ENCODE peak calls at places on chromosomes 16 and 17, in ten cellular contexts. One of them, this sample, is unnamed.
A peak's percentile ranks its signal among the peaks of the same experiment; 100 is the strongest.

GRCh38 chr16:78761427-78761826 is 662.0 kb downstream of the WWOX start:
- DNase-seq in activated effector memory CD4-positive, alpha-beta T cell treated with anti-CD3 and anti-CD28 coated beads, Interleukin-2, amount 50 U/mL, for 16 hours: no peak
- DNase-seq in amygdala: no peak
- DNase-seq in amniotic stem cell: no peak
- DNase-seq in NAMALWA: no peak
- DNase-seq in effector CD4-positive, alpha-beta T cell: no peak
- DNase-seq in smooth muscle cell of the brain vasculature: no peak
- DNase-seq in T follicular helper cell: no peak
- DNase-seq in aorta: no peak
- DNase-seq in psoas muscle: no peak
- DNase-seq in this sample: no peak

GRCh38 chr16:69243479-69243878 is 56.5 kb downstream of the SNTB2 start:
- DNase-seq in activated effector memory CD4-positive, alpha-beta T cell treated with anti-CD3 and anti-CD28 coated beads, Interleukin-2, amount 50 U/mL, for 16 hours: no peak
- DNase-seq in amygdala: no peak
- DNase-seq in amniotic stem cell: no peak
- DNase-seq in NAMALWA: no peak
- DNase-seq in effector CD4-positive, alpha-beta T cell: no peak
- DNase-seq in smooth muscle cell of the brain vasculature: peak; percentile 65
- DNase-seq in T follicular helper cell: no peak
- DNase-seq in aorta: no peak
- DNase-seq in psoas muscle: no peak
- DNase-seq in this sample: no peak

GRCh38 chr16:74570412-74571301 is 36.3 kb downstream of the GLG1 start:
- DNase-seq in activated effector memory CD4-positive, alpha-beta T cell treated with anti-CD3 and anti-CD28 coated beads, Interleukin-2, amount 50 U/mL, for 16 hours: no peak
- DNase-seq in amygdala: no peak
- DNase-seq in amniotic stem cell: no peak
- DNase-seq in NAMALWA: no peak
- DNase-seq in effector CD4-positive, alpha-beta T cell: no peak
- DNase-seq in smooth muscle cell of the brain vasculature: no peak
- DNase-seq in T follicular helper cell: no peak
- DNase-seq in aorta: no peak
- DNase-seq in psoas muscle: no peak
- DNase-seq in this sample: no peak

GRCh38 chr17:50311483-50311882 is 34.4 kb upstream of the XYLT2 start:
- DNase-seq in activated effector memory CD4-positive, alpha-beta T cell treated with anti-CD3 and anti-CD28 coated beads, Interleukin-2, amount 50 U/mL, for 16 hours: no peak
- DNase-seq in amygdala: no peak
- DNase-seq in amniotic stem cell: no peak
- DNase-seq in NAMALWA: no peak
- DNase-seq in effector CD4-positive, alpha-beta T cell: no peak
- DNase-seq in smooth muscle cell of the brain vasculature: no peak
- DNase-seq in T follicular helper cell: no peak
- DNase-seq in aorta: no peak
- DNase-seq in psoas muscle: no peak
- DNase-seq in this sample: no peak

GRCh38 chr17:60301644-60302043 is 90.3 kb downstream of the USP32 start:
- DNase-seq in activated effector memory CD4-positive, alpha-beta T cell treated with anti-CD3 and anti-CD28 coated beads, Interleukin-2, amount 50 U/mL, for 16 hours: no peak
- DNase-seq in amygdala: no peak
- DNase-seq in amniotic stem cell: no peak
- DNase-seq in NAMALWA: no peak
- DNase-seq in effector CD4-positive, alpha-beta T cell: no peak
- DNase-seq in smooth muscle cell of the brain vasculature: no peak
- DNase-seq in T follicular helper cell: no peak
- DNase-seq in aorta: no peak
- DNase-seq in psoas muscle: no peak
- DNase-seq in this sample: no peak

GRCh38 chr16:85840395-85840794 is 40.9 kb downstream of the COX4I1 start:
- DNase-seq in activated effector memory CD4-positive, alpha-beta T cell treated with anti-CD3 and anti-CD28 coated beads, Interleukin-2, amount 50 U/mL, for 16 hours: no peak
- DNase-seq in amygdala: no peak
- DNase-seq in amniotic stem cell: no peak
- DNase-seq in NAMALWA: no peak
- DNase-seq in effector CD4-positive, alpha-beta T cell: no peak
- DNase-seq in smooth muscle cell of the brain vasculature: no peak
- DNase-seq in T follicular helper cell: no peak
- DNase-seq in aorta: peak; percentile 15
- DNase-seq in psoas muscle: no peak
- DNase-seq in this sample: no peak

GRCh38 chr17:12959441-12959840 is 58.4 kb downstream of the ELAC2 start:
- DNase-seq in activated effector memory CD4-positive, alpha-beta T cell treated with anti-CD3 and anti-CD28 coated beads, Interleukin-2, amount 50 U/mL, for 16 hours: no peak
- DNase-seq in amygdala: no peak
- DNase-seq in amniotic stem cell: no peak
- DNase-seq in NAMALWA: no peak
- DNase-seq in effector CD4-positive, alpha-beta T cell: no peak
- DNase-seq in smooth muscle cell of the brain vasculature: no peak
- DNase-seq in T follicular helper cell: no peak
- DNase-seq in aorta: no peak
- DNase-seq in psoas muscle: no peak
- DNase-seq in this sample: no peak

GRCh38 chr17:44979426-44980273 is 11.5 kb upstream of the C1QL1 start:
- DNase-seq in activated effector memory CD4-positive, alpha-beta T cell treated with anti-CD3 and anti-CD28 coated beads, Interleukin-2, amount 50 U/mL, for 16 hours: no peak
- DNase-seq in amygdala: no peak
- DNase-seq in amniotic stem cell: no peak
- DNase-seq in NAMALWA: no peak
- DNase-seq in effector CD4-positive, alpha-beta T cell: no peak
- DNase-seq in smooth muscle cell of the brain vasculature: no peak
- DNase-seq in T follicular helper cell: no peak
- DNase-seq in aorta: no peak
- DNase-seq in psoas muscle: no peak
- DNase-seq in this sample: no peak

GRCh38 chr17:78658281-78658785 is 81.1 kb upstream of the DNAH17 start:
- DNase-seq in activated effector memory CD4-positive, alpha-beta T cell treated with anti-CD3 and anti-CD28 coated beads, Interleukin-2, amount 50 U/mL, for 16 hours: peak; percentile 50
- DNase-seq in amygdala: no peak
- DNase-seq in amniotic stem cell: no peak
- DNase-seq in NAMALWA: no peak
- DNase-seq in effector CD4-positive, alpha-beta T cell: no peak
- DNase-seq in smooth muscle cell of the brain vasculature: peak; percentile 46
- DNase-seq in T follicular helper cell: no peak
- DNase-seq in aorta: no peak
- DNase-seq in psoas muscle: no peak
- DNase-seq in this sample: no peak

GRCh38 chr17:79619196-79619595 is 8.3 kb upstream of the RBFOX3 start:
- DNase-seq in activated effector memory CD4-positive, alpha-beta T cell treated with anti-CD3 and anti-CD28 coated beads, Interleukin-2, amount 50 U/mL, for 16 hours: peak; percentile 30
- DNase-seq in amygdala: no peak
- DNase-seq in amniotic stem cell: no peak
- DNase-seq in NAMALWA: no peak
- DNase-seq in effector CD4-positive, alpha-beta T cell: no peak
- DNase-seq in smooth muscle cell of the brain vasculature: no peak
- DNase-seq in T follicular helper cell: no peak
- DNase-seq in aorta: peak; percentile 9
- DNase-seq in psoas muscle: no peak
- DNase-seq in this sample: no peak

GRCh38 chr17:48113201-48113676 is 5.7 kb downstream of the SNX11 start:
- DNase-seq in activated effector memory CD4-positive, alpha-beta T cell treated with anti-CD3 and anti-CD28 coated beads, Interleukin-2, amount 50 U/mL, for 16 hours: peak; percentile 75
- DNase-seq in amygdala: no peak
- DNase-seq in amniotic stem cell: no peak
- DNase-seq in NAMALWA: peak; percentile 39
- DNase-seq in effector CD4-positive, alpha-beta T cell: peak; percentile 23
- DNase-seq in smooth muscle cell of the brain vasculature: no peak
- DNase-seq in T follicular helper cell: peak; percentile 20
- DNase-seq in aorta: no peak
- DNase-seq in psoas muscle: no peak
- DNase-seq in this sample: no peak

GRCh38 chr16:48629016-48629415 is 19.0 kb upstream of the N4BP1 start:
- DNase-seq in activated effector memory CD4-positive, alpha-beta T cell treated with anti-CD3 and anti-CD28 coated beads, Interleukin-2, amount 50 U/mL, for 16 hours: no peak
- DNase-seq in amygdala: no peak
- DNase-seq in amniotic stem cell: no peak
- DNase-seq in NAMALWA: no peak
- DNase-seq in effector CD4-positive, alpha-beta T cell: no peak
- DNase-seq in smooth muscle cell of the brain vasculature: no peak
- DNase-seq in T follicular helper cell: no peak
- DNase-seq in aorta: no peak
- DNase-seq in psoas muscle: no peak
- DNase-seq in this sample: no peak

This sample was measured in Panc1.